ENCODE peak calls at places on chromosomes 16 and 17, in six cellular contexts. X is RWPE1, F is gastrocnemius medialis, P is IMR-90, E is fibroblast of lung, C is psoas muscle. T is an unnamed sample.

GRCh38 chr16:51592535-51592934 is 441.5 kb upstream of the SALL1 start:
- DNase-seq in X (no peak), F (no peak), P (no peak), E (no peak), C (no peak), T (no peak)

GRCh38 chr16:85028638-85029412 is 1.2 kb downstream of the KIAA0513 start:
- DNase-seq in X (peak), F (peak), P (peak), E (peak), C (peak), T (peak)

GRCh38 chr17:69455040-69455439 is 40.5 kb downstream of the MAP2K6 start:
- DNase-seq in X (no peak), F (no peak), P (no peak), E (no peak), C (no peak), T (no peak)

GRCh38 chr16:88442435-88442810 is 10.7 kb upstream of the ZFPM1 start:
- DNase-seq in X (no peak), F (no peak), P (no peak), E (no peak), C (no peak), T (no peak)

GRCh38 chr16:50268352-50268751 is 2.0 kb downstream of the ADCY7 start:
- DNase-seq in X (no peak), F (no peak), P (no peak), E (no peak), C (no peak), T (no peak)

GRCh38 chr16:11791144-11791828 is 5.8 kb downstream of the ZC3H7A start:
- DNase-seq in X (no peak), F (no peak), P (no peak), E (no peak), C (no peak), T (no peak)

GRCh38 chr17:64984776-64985521 is 65.7 kb upstream of the LRRC37A3 start:
- DNase-seq in X (no peak), F (no peak), P (peak), E (peak), C (no peak), T (peak)

GRCh38 chr17:73690581-73691135 is 46.4 kb upstream of the SDK2 start:
- DNase-seq in X (peak), F (no peak), P (no peak), E (no peak), C (no peak), T (no peak)

GRCh38 chr16:84527486-84528269 is 23.2 kb upstream of the MEAK7 start:
- DNase-seq in X (no peak), F (no peak), P (no peak), E (no peak), C (no peak), T (no peak)

GRCh38 chr17:2852729-2853110 is 56.5 kb downstream of the RAP1GAP2 start:
- DNase-seq in X (no peak), F (no peak), P (no peak), E (no peak), C (peak), T (no peak)

GRCh38 chr17:48149174-48150106 is 41.9 kb downstream of the SNX11 start:
- DNase-seq in X (no peak), F (no peak), P (no peak), E (no peak), C (no peak), T (no peak)

GRCh38 chr17:6323626-6324356 is 111.1 kb downstream of the AIPL1 start:
- DNase-seq in X (peak), F (no peak), P (no peak), E (no peak), C (no peak), T (no peak)

GRCh38 chr16:68784721-68785120 is 47.6 kb downstream of the CDH1 start:
- DNase-seq in X (no peak), F (no peak), P (no peak), E (no peak), C (no peak), T (no peak)

GRCh38 chr16:68784226-68784625 is 47.1 kb downstream of the CDH1 start:
- DNase-seq in X (no peak), F (no peak), P (no peak), E (no peak), C (no peak), T (no peak)

GRCh38 chr16:68782198-68783174 is 45.4 kb downstream of the CDH1 start:
- DNase-seq in X (no peak), F (no peak), P (no peak), E (no peak), C (no peak), T (no peak)

GRCh38 chr16:68779891-68780290 is 42.8 kb downstream of the CDH1 start:
- DNase-seq in X (no peak), F (no peak), P (no peak), E (no peak), C (no peak), T (no peak)

DNA sequence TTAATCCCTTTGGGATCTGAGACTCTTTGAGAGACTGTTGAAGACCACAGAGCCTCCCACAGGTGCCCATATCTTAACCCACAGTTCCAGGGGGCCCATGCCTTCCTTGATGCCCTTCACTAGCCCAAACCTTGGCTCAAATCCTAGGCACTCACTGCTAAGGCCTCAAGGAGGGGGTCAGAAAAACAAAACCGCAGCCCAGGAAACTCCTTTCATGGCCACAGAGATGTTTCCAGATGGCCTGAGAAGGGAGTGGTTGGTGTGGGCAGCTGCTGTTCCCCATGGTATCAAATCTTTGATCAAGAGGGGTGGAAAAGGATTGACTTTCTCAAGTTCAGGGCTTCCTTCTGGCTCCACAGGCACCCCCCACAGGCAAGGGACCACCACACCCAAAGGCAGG is 44.7 kb downstream of the CDH1 start:
- DNase-seq in X (no peak), F (no peak), P (no peak), E (no peak), C (no peak), T (no peak)
- H3K27ac ChIP-seq in X (no peak), F (no peak), P (no peak), E (no peak), C (no peak), T (no peak)

GRCh38 chr17:57109393-57110151 is 24.5 kb downstream of the AKAP1 start:
- DNase-seq in X (no peak), F (peak), P (peak), E (no peak), C (peak), T (no peak)
- H3K27ac ChIP-seq in X (peak), F (peak), P (no peak), E (no peak), C (peak), T (no peak)

GRCh38 chr16:65289022-65289421 is 167.2 kb upstream of the CDH11 start:
- DNase-seq in X (no peak), F (peak), P (no peak), E (no peak), C (peak), T (no peak)

GRCh38 chr16:65287307-65287706 is 165.4 kb upstream of the CDH11 start:
- DNase-seq in X (no peak), F (no peak), P (no peak), E (no peak), C (no peak), T (no peak)

GRCh38 chr16:65284583-65284982 is 162.7 kb upstream of the CDH11 start:
- DNase-seq in X (no peak), F (no peak), P (peak), E (peak), C (no peak), T (no peak)

GRCh38 chr16:65283238-65283651 is 161.4 kb upstream of the CDH11 start:
- DNase-seq in X (no peak), F (no peak), P (peak), E (peak), C (no peak), T (no peak)

GRCh38 chr16:65285128-65286120 is 163.6 kb upstream of the CDH11 start:
- DNase-seq in X (no peak), F (no peak), P (peak), E (peak), C (no peak), T (no peak)
- H3K27ac ChIP-seq in X (no peak), F (no peak), P (no peak), E (no peak), C (no peak), T (no peak)

GRCh38 chr17:17347956-17348871 is 45.0 kb downstream of the NT5M start:
- DNase-seq in X (no peak), F (no peak), P (no peak), E (no peak), C (no peak), T (no peak)

GRCh38 chr17:17345294-17345597 is 42.1 kb downstream of the NT5M start:
- DNase-seq in X (no peak), F (no peak), P (no peak), E (no peak), C (no peak), T (no peak)

GRCh38 chr17:17347234-17347955 is 44.2 kb downstream of the NT5M start:
- DNase-seq in X (no peak), F (no peak), P (no peak), E (no peak), C (no peak), T (no peak)

GRCh38 chr17:17345686-17346427 is 42.7 kb downstream of the NT5M start:
- DNase-seq in X (no peak), F (no peak), P (no peak), E (no peak), C (no peak), T (no peak)

GRCh38 chr17:17346428-17347233 is 43.5 kb downstream of the NT5M start:
- DNase-seq in X (no peak), F (no peak), P (no peak), E (no peak), C (no peak), T (no peak)
- H3K27ac ChIP-seq in X (no peak), F (no peak), P (no peak), E (no peak), C (no peak), T (no peak)

T was measured in effector memory CD4-positive, alpha-beta T cell.